ENCODE peak calls at places on chromosomes 4 and X, in six cellular contexts. One of them, this sample, is unnamed.

GRCh38 chrX:21989415-21989814 is 42.7 kb upstream of the PHEX start:
- DNase-seq in Calu3: no peak
- DNase-seq in lower leg skin: no peak
- DNase-seq in fibroblast of mammary gland: no peak
- DNase-seq in cardiac muscle cell: no peak
- DNase-seq in GM23338: no peak
- DNase-seq in this sample: no peak

GRCh38 chrX:42751573-42751972 is 26.4 kb downstream of the PPP1R2C start:
- DNase-seq in Calu3: no peak
- DNase-seq in lower leg skin: no peak
- DNase-seq in fibroblast of mammary gland: peak; percentile 54
- DNase-seq in cardiac muscle cell: no peak
- DNase-seq in GM23338: no peak
- DNase-seq in this sample: no peak

GRCh38 chr4:56790566-56791175 is 30.8 kb downstream of the SPINK2 start:
- DNase-seq in Calu3: no peak
- DNase-seq in lower leg skin: no peak
- DNase-seq in fibroblast of mammary gland: peak; percentile 62
- DNase-seq in cardiac muscle cell: no peak
- DNase-seq in GM23338: no peak
- DNase-seq in this sample: peak; percentile 7

GRCh38 chr4:74374561-74375327 is 9.8 kb downstream of the EREG start:
- DNase-seq in Calu3: peak; percentile 62
- DNase-seq in lower leg skin: no peak
- DNase-seq in fibroblast of mammary gland: peak; percentile 96
- DNase-seq in cardiac muscle cell: no peak
- DNase-seq in GM23338: no peak
- DNase-seq in this sample: peak; percentile 96

GRCh38 chr4:129378346-129378745 is 282.4 kb downstream of the C4orf33 start:
- DNase-seq in Calu3: no peak
- DNase-seq in lower leg skin: no peak
- DNase-seq in fibroblast of mammary gland: no peak
- DNase-seq in cardiac muscle cell: peak; percentile 56
- DNase-seq in GM23338: no peak
- DNase-seq in this sample: no peak

GRCh38 chrX:22650691-22651090 is 349.1 kb upstream of the DDX53 start:
- DNase-seq in Calu3: no peak
- DNase-seq in lower leg skin: no peak
- DNase-seq in fibroblast of mammary gland: no peak
- DNase-seq in cardiac muscle cell: no peak
- DNase-seq in GM23338: no peak
- DNase-seq in this sample: no peak

GRCh38 chrX:43953218-43953617 is 20.0 kb downstream of the NDP start:
- DNase-seq in Calu3: no peak
- DNase-seq in lower leg skin: no peak
- DNase-seq in fibroblast of mammary gland: peak; percentile 66
- DNase-seq in cardiac muscle cell: no peak
- DNase-seq in GM23338: no peak
- DNase-seq in this sample: no peak

GRCh38 chrX:40867352-40867751 is 132.0 kb upstream of the MED14 start:
- DNase-seq in Calu3: peak; percentile 35
- DNase-seq in lower leg skin: no peak
- DNase-seq in fibroblast of mammary gland: peak; percentile 36
- DNase-seq in cardiac muscle cell: peak; percentile 34
- DNase-seq in GM23338: no peak
- DNase-seq in this sample: peak; percentile 9

GRCh38 chrX:25013593-25014365 is 2.0 kb downstream of the ARX start:
- DNase-seq in Calu3: no peak
- DNase-seq in lower leg skin: no peak
- DNase-seq in fibroblast of mammary gland: no peak
- DNase-seq in cardiac muscle cell: no peak
- DNase-seq in GM23338: no peak
- DNase-seq in this sample: no peak

GRCh38 chr4:83362492-83363329 is 28.1 kb upstream of the HPSE start:
- DNase-seq in Calu3: no peak
- DNase-seq in lower leg skin: no peak
- DNase-seq in fibroblast of mammary gland: peak; percentile 62
- DNase-seq in cardiac muscle cell: no peak
- DNase-seq in GM23338: peak; percentile 33
- DNase-seq in this sample: peak; percentile 60
- TF ChIP-seq CTCF in Calu3: no peak
- TF ChIP-seq CTCF in lower leg skin: no peak
- TF ChIP-seq CTCF in fibroblast of mammary gland: peak; percentile 54
- TF ChIP-seq CTCF in cardiac muscle cell: peak; percentile 65
- TF ChIP-seq CTCF in GM23338: peak; percentile 59
- TF ChIP-seq CTCF in this sample: peak; percentile 56

DNA sequence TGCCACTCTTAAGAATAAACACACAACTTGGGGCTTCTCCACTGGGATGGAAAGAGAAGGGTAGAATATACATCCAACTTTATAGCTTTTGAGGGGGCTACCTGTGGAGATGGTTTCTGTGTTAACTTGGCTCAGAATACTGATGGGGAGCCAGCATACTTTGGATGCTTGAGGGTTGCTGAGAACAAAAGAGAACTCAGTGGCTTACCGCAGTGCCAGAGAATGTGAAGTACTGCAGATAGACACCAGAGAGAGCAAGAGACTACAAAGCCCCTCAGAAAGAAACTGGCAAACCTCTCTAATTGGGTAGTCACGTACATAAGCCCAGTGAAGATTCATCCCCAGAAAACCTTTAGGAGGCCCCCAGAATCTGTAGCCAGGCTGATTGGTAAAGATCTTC is 214.4 kb downstream of the DCHS2 start:
- DNase-seq in Calu3: no peak
- DNase-seq in lower leg skin: no peak
- DNase-seq in fibroblast of mammary gland: no peak
- DNase-seq in cardiac muscle cell: no peak
- DNase-seq in GM23338: peak; percentile 93
- DNase-seq in this sample: no peak
- TF ChIP-seq CTCF in Calu3: no peak
- TF ChIP-seq CTCF in lower leg skin: no peak
- TF ChIP-seq CTCF in fibroblast of mammary gland: no peak
- TF ChIP-seq CTCF in cardiac muscle cell: no peak
- TF ChIP-seq CTCF in GM23338: peak; percentile 54
- TF ChIP-seq CTCF in this sample: no peak

DNA sequence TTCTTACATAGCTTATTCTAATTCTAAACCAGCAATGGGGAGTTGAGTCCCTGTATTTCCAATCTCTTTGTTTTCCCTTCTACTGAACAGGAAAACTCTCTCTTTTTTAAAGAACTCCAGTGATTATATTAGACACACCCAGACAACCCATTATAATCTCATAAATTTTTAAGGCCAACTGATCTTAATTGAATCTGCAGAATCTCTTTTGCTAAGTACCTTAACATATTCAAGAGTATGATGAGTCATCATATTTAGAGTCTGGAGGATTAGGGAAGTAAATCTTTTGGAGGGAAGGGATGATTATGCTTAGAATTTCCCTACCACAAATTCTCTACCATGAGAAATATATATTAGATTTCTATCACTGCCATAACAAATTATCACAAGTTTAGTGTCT is 705.1 kb downstream of the CENPC start:
- DNase-seq in Calu3: no peak
- DNase-seq in lower leg skin: no peak
- DNase-seq in fibroblast of mammary gland: no peak
- DNase-seq in cardiac muscle cell: no peak
- DNase-seq in GM23338: no peak
- DNase-seq in this sample: no peak
- TF ChIP-seq CTCF in Calu3: no peak
- TF ChIP-seq CTCF in lower leg skin: no peak
- TF ChIP-seq CTCF in fibroblast of mammary gland: no peak
- TF ChIP-seq CTCF in cardiac muscle cell: no peak
- TF ChIP-seq CTCF in GM23338: no peak
- TF ChIP-seq CTCF in this sample: no peak

GRCh38 chrX:8849945-8850344 is 48.8 kb upstream of the FAM9A start:
- DNase-seq in Calu3: no peak
- DNase-seq in lower leg skin: no peak
- DNase-seq in fibroblast of mammary gland: no peak
- DNase-seq in cardiac muscle cell: no peak
- DNase-seq in GM23338: peak; percentile 16
- DNase-seq in this sample: no peak
- TF ChIP-seq CTCF in Calu3: no peak
- TF ChIP-seq CTCF in lower leg skin: no peak
- TF ChIP-seq CTCF in fibroblast of mammary gland: peak; percentile 22
- TF ChIP-seq CTCF in cardiac muscle cell: peak; percentile 13
- TF ChIP-seq CTCF in GM23338: no peak
- TF ChIP-seq CTCF in this sample: no peak

DNA sequence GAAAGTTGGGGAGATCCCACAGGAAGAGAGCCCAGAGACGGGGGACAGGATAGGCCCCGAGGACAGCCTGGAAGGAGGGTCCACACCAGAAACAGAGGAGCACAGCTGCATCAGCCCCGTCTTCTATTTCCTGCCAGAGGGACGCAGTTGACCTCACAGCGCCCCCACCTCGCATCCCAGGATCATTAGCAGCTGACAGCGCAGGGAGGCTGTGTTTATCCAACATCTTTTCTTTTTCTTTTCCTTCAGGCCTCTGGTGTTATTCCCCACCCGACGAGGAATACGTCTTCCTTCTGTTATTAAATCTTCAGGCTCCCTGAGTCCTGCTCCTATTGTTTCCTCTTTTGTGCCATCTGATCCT is 75.4 kb downstream of the DCHS2 start:
- DNase-seq in Calu3: peak; percentile 3
- DNase-seq in lower leg skin: no peak
- DNase-seq in fibroblast of mammary gland: no peak
- DNase-seq in cardiac muscle cell: peak; percentile 52
- DNase-seq in GM23338: peak; percentile 76
- DNase-seq in this sample: peak; percentile 1
- TF ChIP-seq CTCF in Calu3: no peak
- TF ChIP-seq CTCF in lower leg skin: no peak
- TF ChIP-seq CTCF in fibroblast of mammary gland: no peak
- TF ChIP-seq CTCF in cardiac muscle cell: no peak
- TF ChIP-seq CTCF in GM23338: peak; percentile 42
- TF ChIP-seq CTCF in this sample: no peak

GRCh38 chr4:8858925-8859210 is 12.8 kb downstream of the HMX1 start:
- DNase-seq in Calu3: no peak
- DNase-seq in lower leg skin: no peak
- DNase-seq in fibroblast of mammary gland: no peak
- DNase-seq in cardiac muscle cell: no peak
- DNase-seq in GM23338: no peak
- DNase-seq in this sample: no peak
- TF ChIP-seq CTCF in Calu3: no peak
- TF ChIP-seq CTCF in lower leg skin: no peak
- TF ChIP-seq CTCF in fibroblast of mammary gland: no peak
- TF ChIP-seq CTCF in cardiac muscle cell: no peak
- TF ChIP-seq CTCF in GM23338: no peak
- TF ChIP-seq CTCF in this sample: no peak

DNA sequence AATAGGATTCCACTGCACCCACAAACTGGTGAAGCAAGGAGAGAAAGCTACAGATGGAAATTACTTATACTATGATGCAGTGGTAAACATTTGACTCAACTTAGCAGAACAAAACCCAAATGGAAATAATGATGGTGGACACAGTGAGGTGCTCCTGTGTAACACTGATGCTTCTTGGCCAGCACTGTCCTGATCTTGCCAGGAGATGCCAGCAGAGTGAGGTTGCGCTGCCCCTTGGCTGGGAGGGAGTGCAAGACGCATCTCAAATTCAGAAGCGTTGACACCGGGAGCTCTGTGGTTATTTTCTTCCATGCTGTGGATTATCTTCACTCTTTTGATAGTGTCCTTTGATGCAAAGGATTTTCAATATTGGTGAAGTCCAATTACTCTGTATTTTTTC is 22.0 kb upstream of the ARSH start:
- DNase-seq in Calu3: no peak
- DNase-seq in lower leg skin: no peak
- DNase-seq in fibroblast of mammary gland: no peak
- DNase-seq in cardiac muscle cell: no peak
- DNase-seq in GM23338: peak; percentile 2
- DNase-seq in this sample: no peak
- TF ChIP-seq CTCF in Calu3: no peak
- TF ChIP-seq CTCF in lower leg skin: no peak
- TF ChIP-seq CTCF in fibroblast of mammary gland: no peak
- TF ChIP-seq CTCF in cardiac muscle cell: no peak
- TF ChIP-seq CTCF in GM23338: no peak
- TF ChIP-seq CTCF in this sample: no peak

GRCh38 chr4:26033389-26033788 is 119.4 kb downstream of the SMIM20 start:
- DNase-seq in Calu3: no peak
- DNase-seq in lower leg skin: peak; percentile 28
- DNase-seq in fibroblast of mammary gland: no peak
- DNase-seq in cardiac muscle cell: no peak
- DNase-seq in GM23338: no peak
- DNase-seq in this sample: no peak
- TF ChIP-seq CTCF in Calu3: no peak
- TF ChIP-seq CTCF in lower leg skin: no peak
- TF ChIP-seq CTCF in fibroblast of mammary gland: no peak
- TF ChIP-seq CTCF in cardiac muscle cell: no peak
- TF ChIP-seq CTCF in GM23338: no peak
- TF ChIP-seq CTCF in this sample: no peak

GRCh38 chr4:1813915-1814314 is 20.8 kb downstream of the FGFR3 start:
- DNase-seq in Calu3: no peak
- DNase-seq in lower leg skin: no peak
- DNase-seq in fibroblast of mammary gland: peak; percentile 15
- DNase-seq in cardiac muscle cell: no peak
- DNase-seq in GM23338: no peak
- DNase-seq in this sample: no peak
- TF ChIP-seq CTCF in Calu3: no peak
- TF ChIP-seq CTCF in lower leg skin: no peak
- TF ChIP-seq CTCF in fibroblast of mammary gland: no peak
- TF ChIP-seq CTCF in cardiac muscle cell: peak; percentile 9
- TF ChIP-seq CTCF in GM23338: no peak
- TF ChIP-seq CTCF in this sample: no peak

DNA sequence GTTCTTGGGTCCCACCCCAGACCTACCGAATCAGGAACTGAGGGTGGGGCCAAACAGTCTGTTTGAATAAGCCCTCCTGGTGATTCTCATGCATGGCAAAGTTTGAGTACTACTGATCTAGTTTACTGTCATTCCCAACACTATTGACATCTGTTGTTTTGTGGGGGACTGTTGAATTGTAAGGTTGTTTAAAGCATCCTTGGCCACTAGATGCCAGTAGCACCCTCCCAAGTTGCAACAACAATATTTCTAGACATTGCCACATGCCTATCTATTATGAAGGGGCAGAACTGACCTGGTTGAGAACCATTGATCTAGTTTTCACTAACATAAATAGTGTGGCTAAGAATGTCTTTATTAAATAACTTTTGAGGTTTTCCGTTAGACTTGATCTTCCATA is 15.1 kb downstream of the TAF9B start:
- DNase-seq in Calu3: no peak
- DNase-seq in lower leg skin: no peak
- DNase-seq in fibroblast of mammary gland: no peak
- DNase-seq in cardiac muscle cell: no peak
- DNase-seq in GM23338: no peak
- DNase-seq in this sample: peak; percentile 33
- TF ChIP-seq CTCF in Calu3: no peak
- TF ChIP-seq CTCF in lower leg skin: no peak
- TF ChIP-seq CTCF in fibroblast of mammary gland: peak; percentile 36
- TF ChIP-seq CTCF in cardiac muscle cell: peak; percentile 32
- TF ChIP-seq CTCF in GM23338: peak; percentile 22
- TF ChIP-seq CTCF in this sample: peak; percentile 7

This sample was measured in foreskin fibroblast.